ENCODE peak calls at places on chromosomes 16 and 17, in seven cellular contexts. U is psoas muscle, I is tibial nerve, M is NCI-H1694, R is T follicular helper cell, E is mucosa of descending colon, B is NCI-H774. W is an unnamed sample.

GRCh38 chr17:81905424-81905875 is 3.4 kb downstream of the NPB start:
- DNase-seq in U (no peak), M (no peak), B (no peak), E (no peak), I (no peak), R (no peak), W (no peak)

GRCh38 chr17:72099919-72100318 is 20.9 kb upstream of the SOX9 start:
- DNase-seq in E (no peak), R (no peak), M (no peak), B (no peak), U (no peak), I (no peak), W (no peak)

GRCh38 chr17:74750327-74751069 is 2.1 kb downstream of the NHERF1 start:
- DNase-seq in B (no peak), M (no peak), R (no peak), I (no peak), E (peak), U (no peak), W (no peak)

GRCh38 chr17:17228521-17229279 is 8.3 kb downstream of the FLCN start:
- DNase-seq in M (no peak), R (no peak), E (no peak), U (peak), I (no peak), B (no peak), W (no peak)

GRCh38 chr17:79783891-79784290 is 5.9 kb downstream of the CBX2 start:
- DNase-seq in M (no peak), B (no peak), U (no peak), R (no peak), E (no peak), I (no peak), W (no peak)

GRCh38 chr16:71352963-71353460 is 5.5 kb upstream of the CALB2 start:
- DNase-seq in R (no peak), E (no peak), U (no peak), B (no peak), I (no peak), M (no peak), W (no peak)

GRCh38 chr16:11610580-11610979 is 23.9 kb upstream of the LITAF start:
- DNase-seq in M (peak), U (no peak), I (no peak), E (no peak), R (no peak), B (no peak), W (no peak)

GRCh38 chr17:9645858-9646555 is 690 bp downstream of the USP43 start:
- DNase-seq in I (no peak), U (peak), E (peak), M (no peak), R (no peak), B (peak), W (no peak)

GRCh38 chr16:89094252-89094901 is 725 bp downstream of the ACSF3 start:
- DNase-seq in B (no peak), I (no peak), R (no peak), U (no peak), M (no peak), E (peak), W (no peak)

GRCh38 chr16:79897444-79898146 is 297.1 kb upstream of the MAF start:
- DNase-seq in R (no peak), E (peak), U (no peak), B (no peak), M (no peak), I (no peak), W (no peak)

GRCh38 chr17:80604007-80604728 is 59.5 kb downstream of the RPTOR start:
- DNase-seq in R (no peak), M (no peak), U (no peak), I (no peak), B (no peak), E (no peak), W (no peak)

GRCh38 chr17:17186051-17186450 is 20.1 kb downstream of the PLD6 start:
- DNase-seq in M (no peak), I (no peak), U (no peak), B (no peak), R (no peak), E (peak), W (no peak)

GRCh38 chr17:68981288-68981687 is 26.1 kb upstream of the ABCA8 start:
- DNase-seq in I (peak), M (no peak), U (no peak), E (peak), B (no peak), R (no peak), W (no peak)

GRCh38 chr17:70332356-70332755 is 163.0 kb downstream of the KCNJ2 start:
- DNase-seq in R (no peak), M (no peak), U (no peak), I (no peak), B (peak), E (peak), W (no peak)

W was measured in omental fat pad.